ENCODE peak calls at places on chromosomes 13 and 19, in six cellular contexts. Z is fibroblast of lung, U is PC-3, T is neural progenitor cell, H is HepG2, P is hepatocyte. Q is an unnamed sample.
A peak's percentile ranks its signal among the peaks of the same experiment; 100 is the strongest.

GRCh38 chr13:24911135-24911524 is 147.2 kb downstream of the RNF17 start:
- DNase-seq in Z (peak; percentile 62), U (peak; percentile 91), T (no peak), H (no peak), P (no peak), Q (peak; percentile 50)

GRCh38 chr19:17184381-17184841 is 30.7 kb upstream of the USE1 start:
- DNase-seq in Z (no peak), U (no peak), T (no peak), H (no peak), P (no peak), Q (no peak)

GRCh38 chr19:48218964-48219363 is 36.7 kb downstream of the CARD8 start:
- DNase-seq in Z (no peak), U (peak; percentile 21), T (no peak), H (no peak), P (no peak), Q (no peak)

GRCh38 chr19:54389556-54389955 is 24.8 kb upstream of the LAIR1 start:
- DNase-seq in Z (no peak), U (no peak), T (no peak), H (no peak), P (no peak), Q (no peak)

GRCh38 chr19:678791-679388 is 2.7 kb downstream of the FSTL3 start:
- DNase-seq in Z (no peak), U (no peak), T (no peak), H (no peak), P (no peak), Q (no peak)

GRCh38 chr19:47315125-47315821 is 5.6 kb downstream of the C5AR1 start:
- DNase-seq in Z (peak; percentile 99), U (peak; percentile 91), T (no peak), H (peak; percentile 97), P (peak; percentile 90), Q (peak; percentile 83)

GRCh38 chr19:9913237-9914000 is 22.9 kb downstream of the OLFM2 start:
- DNase-seq in Z (no peak), U (no peak), T (peak; percentile 68), H (no peak), P (peak; percentile 67), Q (no peak)

GRCh38 chr13:46801831-46802230 is 4.9 kb upstream of the ESD start:
- DNase-seq in Z (no peak), U (peak; percentile 20), T (no peak), H (no peak), P (no peak), Q (no peak)

GRCh38 chr13:108268713-108269112 is 805 bp upstream of the TNFSF13B start:
- DNase-seq in Z (no peak), U (no peak), T (no peak), H (no peak), P (no peak), Q (no peak)

GRCh38 chr19:16582486-16583261 is 10.5 kb upstream of the SLC35E1 start:
- DNase-seq in Z (no peak), U (no peak), T (no peak), H (no peak), P (no peak), Q (no peak)

GRCh38 chr19:48999481-49000325 is 6.0 kb downstream of the RUVBL2 start:
- DNase-seq in Z (peak; percentile 64), U (peak; percentile 51), T (peak; percentile 88), H (no peak), P (peak; percentile 79), Q (peak; percentile 43)

GRCh38 chr13:112165712-112166111 is 98.8 kb downstream of the SOX1 start:
- DNase-seq in Z (no peak), U (no peak), T (no peak), H (no peak), P (no peak), Q (no peak)

GRCh38 chr13:98442391-98443230 is 134.3 kb downstream of the STK24 start:
- DNase-seq in Z (no peak), U (no peak), T (no peak), H (no peak), P (no peak), Q (no peak)

GRCh38 chr13:23160241-23161175 is 20.3 kb upstream of the SGCG start:
- DNase-seq in Z (peak; percentile 71), U (peak; percentile 12), T (peak; percentile 53), H (no peak), P (peak; percentile 47), Q (no peak)

GRCh38 chr19:7515091-7515470 is 822 bp upstream of the ZNF358 start:
- DNase-seq in Z (peak; percentile 82), U (no peak), T (no peak), H (no peak), P (peak; percentile 36), Q (no peak)

GRCh38 chr19:7516281-7516862 is 469 bp downstream of the ZNF358 start:
- DNase-seq in Z (no peak), U (no peak), T (peak; percentile 12), H (no peak), P (peak; percentile 31), Q (no peak)

GRCh38 chr19:7515471-7516226 is at the start of gene ZNF358:
- DNase-seq in Z (peak; percentile 82), U (peak; percentile 69), T (peak; percentile 96), H (peak; percentile 31), P (peak; percentile 92), Q (peak; percentile 42)

GRCh38 chr19:7519411-7520130 is 2.9 kb upstream of the MCOLN1 start:
- DNase-seq in Z (no peak), U (no peak), T (no peak), H (no peak), P (no peak), Q (no peak)

GRCh38 chr19:7516878-7517277 is 975 bp downstream of the ZNF358 start:
- DNase-seq in Z (no peak), U (no peak), T (no peak), H (no peak), P (no peak), Q (no peak)
- H3K4me3 ChIP-seq in Z (peak overlapping the region; percentile 82), U (peak overlapping the region; percentile 70), T (peak overlapping the region; percentile 57), H (peak overlapping the region; percentile 65), P (peak overlapping the region; percentile 91), Q (peak overlapping the region; percentile 71)

GRCh38 chr13:28494861-28495585 is at the start of gene FLT1:
- DNase-seq in Z (no peak), U (no peak), T (peak; percentile 80), H (no peak), P (peak; percentile 60), Q (no peak)

GRCh38 chr13:28494537-28494860 is 429 bp downstream of the FLT1 start:
- DNase-seq in Z (no peak), U (no peak), T (peak; percentile 65), H (no peak), P (no peak), Q (no peak)

GRCh38 chr13:28493740-28494536 is 990 bp downstream of the FLT1 start:
- DNase-seq in Z (no peak), U (no peak), T (peak; percentile 67), H (no peak), P (no peak), Q (no peak)

GRCh38 chr13:28497143-28497876 is 2.4 kb upstream of the FLT1 start:
- DNase-seq in Z (no peak), U (no peak), T (no peak), H (no peak), P (no peak), Q (no peak)

DNA sequence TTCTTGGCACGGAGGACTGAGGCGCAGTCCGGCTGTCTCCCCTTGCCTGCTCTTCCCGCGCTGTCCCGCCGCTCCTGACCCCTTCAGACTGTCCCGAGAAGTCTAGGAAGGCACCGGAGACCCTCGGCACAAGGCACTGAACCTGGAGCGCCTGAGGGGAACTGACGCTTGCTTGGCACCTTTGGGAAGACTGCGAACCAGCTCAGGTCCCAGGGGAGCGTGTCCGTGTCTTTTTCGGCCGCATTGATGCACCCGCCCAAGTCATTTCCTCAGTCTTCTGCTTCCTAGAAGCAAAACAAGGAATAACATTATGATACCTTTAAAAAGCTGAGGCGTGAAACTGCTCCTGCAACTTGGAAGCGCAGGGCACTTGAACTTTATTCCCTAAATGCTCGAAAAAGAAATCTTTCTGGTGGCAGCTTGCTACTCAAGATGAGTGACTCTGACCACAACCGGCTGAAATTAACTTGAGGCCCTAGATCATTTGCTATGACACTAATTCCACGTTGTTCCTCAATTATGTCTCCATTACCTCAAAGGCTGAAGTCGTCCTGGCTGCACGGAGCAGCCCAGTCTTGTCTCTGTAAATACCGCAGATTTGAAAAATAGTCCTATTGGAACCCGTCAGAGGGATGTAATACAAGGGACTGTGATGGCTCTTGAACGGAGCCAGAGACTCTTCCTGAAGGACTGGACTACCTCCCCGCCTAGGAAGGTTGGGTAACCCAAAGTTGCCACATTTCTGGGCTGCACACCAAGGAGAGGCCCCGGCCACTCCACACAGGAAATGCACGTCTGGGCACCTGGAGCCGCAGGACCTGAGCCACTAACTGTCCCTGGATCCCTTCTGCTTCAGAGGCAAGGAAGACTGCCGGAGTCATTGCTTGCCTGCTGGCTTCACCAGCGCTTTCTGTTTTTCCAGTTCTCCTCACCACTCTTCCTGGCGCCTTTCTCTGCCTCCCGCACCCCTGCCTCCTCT is 947 bp upstream of the FLT1 start:
- DNase-seq in Z (no peak), U (no peak), T (no peak), H (no peak), P (no peak), Q (no peak)
- H3K4me2 ChIP-seq in Z (peak overlapping the region; percentile 82), U (peak overlapping the region; percentile 54), T (peak overlapping the region; percentile 80), H (no peak overlapping the region), P (peak overlapping the region; percentile 97), Q (peak overlapping the region; percentile 80)

DNA sequence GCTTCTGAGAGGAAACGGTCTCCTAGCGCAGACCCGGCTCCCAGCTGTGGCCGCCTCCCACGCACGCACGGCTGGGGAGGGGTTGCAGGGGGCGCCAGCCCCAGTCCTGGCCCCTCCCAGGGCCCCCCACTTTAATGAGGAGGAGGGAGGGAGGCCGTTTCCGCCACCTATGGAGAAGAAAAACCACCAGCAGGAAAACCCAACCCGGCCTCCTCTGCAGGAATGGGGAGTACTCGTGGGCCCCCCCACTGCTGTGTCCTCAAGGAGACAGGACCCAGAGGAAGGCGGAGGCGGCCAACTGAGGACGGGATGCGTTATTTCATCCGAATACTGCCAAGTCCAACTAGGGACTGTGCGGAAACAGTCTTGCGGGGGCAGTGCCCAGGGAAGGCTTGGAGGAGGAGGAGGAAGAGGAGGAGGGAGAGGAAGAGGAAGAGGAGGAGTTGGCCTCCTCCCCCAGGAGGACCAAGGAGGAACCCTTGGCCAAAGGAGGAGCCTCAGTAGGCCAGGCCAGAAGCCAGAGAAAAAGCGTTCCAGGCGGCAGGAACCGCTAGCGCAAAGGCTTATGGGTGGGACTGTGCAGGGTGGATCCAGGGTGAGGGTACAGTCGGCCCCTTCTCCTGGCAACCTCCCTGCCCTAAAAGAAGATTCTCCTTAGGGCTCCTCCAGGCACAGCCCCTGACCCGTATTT is 3.9 kb upstream of the SSBP4 start:
- DNase-seq in Z (peak; percentile 65), U (no peak), T (no peak), H (no peak), P (peak; percentile 70), Q (peak; percentile 25)
- TF ChIP-seq EZH2 in Z (no peak), U (no peak), T (no peak), H (no peak), P (no peak), Q (no peak)

GRCh38 chr13:109781384-109782065 is 4.9 kb downstream of the IRS2 start:
- DNase-seq in Z (no peak), U (no peak), T (no peak), H (no peak), P (no peak), Q (no peak)

GRCh38 chr13:109780880-109781383 is 5.5 kb downstream of the IRS2 start:
- DNase-seq in Z (no peak), U (no peak), T (no peak), H (no peak), P (no peak), Q (no peak)

GRCh38 chr13:109779876-109780516 is 6.4 kb downstream of the IRS2 start:
- DNase-seq in Z (no peak), U (no peak), T (no peak), H (no peak), P (no peak), Q (no peak)

GRCh38 chr13:109778102-109778542 is 8.3 kb downstream of the IRS2 start:
- DNase-seq in Z (no peak), U (peak; percentile 56), T (peak; percentile 29), H (no peak), P (peak; percentile 23), Q (peak; percentile 71)

GRCh38 chr13:109779074-109779473 is 7.3 kb downstream of the IRS2 start:
- DNase-seq in Z (no peak), U (no peak), T (no peak), H (no peak), P (no peak), Q (no peak)
- H3K4me3 ChIP-seq in Z (peak overlapping the region; percentile 63), U (peak overlapping the region; percentile 82), T (no peak overlapping the region), H (no peak overlapping the region), P (no peak overlapping the region), Q (peak overlapping the region; percentile 63)

Q was measured in astrocyte.